ENCODE peak calls at places on chromosomes 13 and 19, in four cellular contexts. N is AG04450, Z is neural crest cell, I is glutamatergic neuron. Y is an unnamed sample.

GRCh38 chr19:46080561-46080960 is 39.8 kb upstream of the IGFL4 start:
- DNase-seq in I (no peak), N (peak), Z (no peak), Y (no peak)

GRCh38 chr19:46898731-46899130 is 37.9 kb downstream of the ARHGAP35 start:
- DNase-seq in I (no peak), Z (no peak), N (peak), Y (no peak)

GRCh38 chr13:99311137-99311536 is 3.9 kb upstream of the GPR183 start:
- DNase-seq in Z (no peak), N (no peak), I (no peak), Y (no peak)

GRCh38 chr19:33260628-33261418 is 35.2 kb upstream of the SLC7A10 start:
- DNase-seq in Z (no peak), I (no peak), N (no peak), Y (no peak)

GRCh38 chr13:66826398-66826797 is 403.7 kb downstream of the PCDH9 start:
- DNase-seq in I (no peak), Z (no peak), N (no peak), Y (no peak)

GRCh38 chr19:16571283-16571682 is 932 bp downstream of the SLC35E1 start:
- DNase-seq in I (no peak), Z (no peak), N (no peak), Y (no peak)

GRCh38 chr13:28753208-28753892 is 34.6 kb upstream of the SLC46A3 start:
- DNase-seq in Z (no peak), N (peak), I (no peak), Y (no peak)

GRCh38 chr13:24284876-24285275 is 24.5 kb upstream of the C1QTNF9 start:
- DNase-seq in Z (no peak), I (no peak), N (no peak), Y (no peak)

GRCh38 chr13:98419786-98420559 is 156.9 kb downstream of the STK24 start:
- DNase-seq in Z (no peak), I (no peak), N (no peak), Y (no peak)

GRCh38 chr19:5137114-5137513 is 168.2 kb downstream of the KDM4B start:
- DNase-seq in N (no peak), Z (no peak), I (no peak), Y (no peak)

GRCh38 chr19:8489591-8490394 is 12.6 kb downstream of the PRAM1 start:
- DNase-seq in I (no peak), N (no peak), Z (no peak), Y (no peak)

GRCh38 chr19:13825489-13826475 is 30.5 kb downstream of the ZSWIM4 start:
- DNase-seq in Z (no peak), N (no peak), I (peak), Y (no peak)

GRCh38 chr13:100854091-100854490 is 179.5 kb upstream of the TMTC4 start:
- DNase-seq in I (no peak), Z (no peak), N (no peak), Y (no peak)

GRCh38 chr13:110387451-110388140 is 80.5 kb downstream of the COL4A2 start:
- DNase-seq in Z (no peak), N (no peak), I (no peak), Y (no peak)

GRCh38 chr13:45341799-45342584 is 1.0 kb upstream of the TPT1 start:
- DNase-seq in I (no peak), N (no peak), Z (no peak), Y (no peak)

GRCh38 chr19:11461453-11461852 is 19.4 kb downstream of the ELAVL3 start:
- DNase-seq in N (no peak), I (no peak), Z (no peak), Y (no peak)

GRCh38 chr19:54631489-54631888 is 1.2 kb downstream of the LILRB1 start:
- DNase-seq in I (no peak), N (no peak), Z (no peak), Y (no peak)

GRCh38 chr13:109100705-109101104 is 471.3 kb downstream of the MYO16 start:
- DNase-seq in I (no peak), N (no peak), Z (no peak), Y (no peak)

GRCh38 chr19:778910-779653 is 18.2 kb upstream of the PTBP1 start:
- DNase-seq in I (no peak), N (peak), Z (no peak), Y (no peak)

GRCh38 chr19:34276614-34277013 is 22.3 kb downstream of the GARRE1 start:
- DNase-seq in Z (no peak), I (no peak), N (no peak), Y (no peak)

GRCh38 chr13:33953203-33953602 is 135.3 kb downstream of the RFC3 start:
- DNase-seq in Z (no peak), N (no peak), I (no peak), Y (no peak)

GRCh38 chr19:57934820-57935665 is at the start of gene ZNF418:
- DNase-seq in I (peak), Z (peak), N (peak), Y (peak)

GRCh38 chr13:100363351-100363750 is 225.2 kb downstream of the GGACT start:
- DNase-seq in N (peak), Z (no peak), I (no peak), Y (no peak)

GRCh38 chr19:29872224-29872731 is 60.5 kb downstream of the CCNE1 start:
- DNase-seq in I (peak), N (no peak), Z (no peak), Y (no peak)

GRCh38 chr19:10230155-10230903 is 802 bp downstream of the S1PR2 start:
- DNase-seq in Z (peak), I (peak), N (no peak), Y (peak)

GRCh38 chr13:82330499-82330898 is 1551.8 kb downstream of the SLITRK1 start:
- DNase-seq in N (no peak), I (no peak), Z (no peak), Y (no peak)
- TF ChIP-seq CTCF in N (peak), I (peak), Z (peak), Y (no peak)

GRCh38 chr19:49915271-49915670 is 13.7 kb upstream of the ATF5 start:
- DNase-seq in N (no peak), Z (no peak), I (no peak), Y (no peak)
- TF ChIP-seq CTCF in N (no peak), Z (no peak), I (peak), Y (no peak)

DNA sequence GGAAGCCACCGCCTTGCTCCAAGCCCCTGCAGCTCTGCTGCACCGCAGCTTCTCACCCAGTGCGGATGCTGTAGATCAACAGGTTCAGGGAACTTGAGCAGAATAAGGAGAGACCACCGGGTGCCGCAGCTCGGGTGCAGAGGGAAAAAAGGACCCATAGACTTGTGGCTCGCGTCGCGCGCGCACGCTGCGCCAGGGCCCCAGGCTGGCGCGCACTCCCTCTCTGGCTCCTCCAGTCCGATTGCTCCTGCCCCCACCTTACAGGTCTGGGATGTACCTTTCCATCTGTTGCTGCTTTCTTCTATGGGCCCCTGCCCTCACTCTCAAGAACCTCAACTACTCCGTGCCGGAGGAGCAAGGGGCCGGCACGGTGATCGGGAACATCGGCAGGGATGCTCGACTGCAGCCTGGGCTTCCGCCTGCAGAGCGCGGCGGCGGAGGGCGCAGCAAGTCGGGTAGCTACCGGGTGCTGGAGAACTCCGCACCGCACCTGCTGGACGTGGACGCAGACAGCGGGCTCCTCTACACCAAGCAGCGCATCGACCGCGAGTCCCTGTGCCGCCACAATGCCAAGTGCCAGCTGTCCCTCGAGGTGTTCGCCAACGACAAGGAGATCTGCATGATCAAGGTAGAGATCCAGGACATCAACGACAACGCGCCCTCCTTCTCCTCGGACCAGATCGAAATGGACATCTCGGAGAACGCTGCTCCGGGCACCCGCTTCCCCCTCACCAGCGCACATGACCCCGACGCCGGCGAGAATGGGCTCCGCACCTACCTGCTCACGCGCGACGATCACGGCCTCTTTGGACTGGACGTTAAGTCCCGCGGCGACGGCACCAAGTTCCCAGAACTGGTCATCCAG is 964 bp downstream of the PCDH17 start:
- DNase-seq in I (peak), Z (peak), N (no peak), Y (no peak)
- TF ChIP-seq CTCF in I (no peak), Z (no peak), N (no peak), Y (no peak)

DNA sequence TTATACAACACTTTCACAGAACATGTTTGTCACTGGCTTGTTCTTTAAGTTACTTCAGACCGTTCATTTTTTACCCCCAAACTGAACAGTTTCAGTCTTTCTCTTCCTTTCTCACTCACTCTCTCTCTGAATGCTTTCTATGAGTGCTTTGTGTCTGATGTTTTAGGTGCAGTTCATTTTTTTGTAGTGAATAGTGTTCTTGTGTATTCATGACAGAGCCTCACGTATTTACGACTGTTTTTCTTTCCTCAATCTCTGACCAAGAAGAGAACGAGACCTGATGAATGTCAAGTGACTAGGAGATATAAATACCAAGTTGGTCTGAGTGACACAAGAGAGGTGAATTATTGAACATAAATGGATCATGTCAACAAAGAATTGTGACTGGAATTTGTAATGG is 1525.0 kb upstream of the MIR17HG start:
- DNase-seq in N (no peak), Z (no peak), I (no peak), Y (no peak)
- TF ChIP-seq CTCF in N (no peak), Z (no peak), I (no peak), Y (no peak)

DNA sequence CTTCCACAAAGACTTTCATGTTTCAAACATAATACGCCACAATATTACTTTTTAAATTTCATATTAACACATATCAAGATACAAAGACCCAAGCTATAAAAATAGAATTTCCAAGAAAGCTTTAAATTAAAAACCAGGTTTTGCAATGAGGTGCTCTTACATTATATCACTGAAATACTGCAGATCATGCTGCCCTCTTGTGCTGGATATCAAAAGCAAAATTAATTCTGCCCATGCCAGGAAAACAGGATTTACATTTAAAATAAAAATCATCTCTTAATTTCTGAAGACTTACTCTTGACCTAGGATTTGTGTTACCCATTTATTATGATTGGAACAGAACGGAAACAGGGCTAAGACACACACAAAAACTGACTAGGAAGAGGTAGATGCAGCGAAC is 145.0 kb downstream of the ABCC4 start:
- DNase-seq in I (no peak), Z (no peak), N (no peak), Y (no peak)
- TF ChIP-seq CTCF in I (no peak), Z (peak), N (peak), Y (no peak)